ENCODE peak calls at places on chromosome 5, in five cellular contexts. One of them, this sample, is unnamed.

GRCh38 chr5:437281-437771 is 5.7 kb upstream of the EXOC3 start:
- DNase-seq in KBM-7: no peak
- DNase-seq in NCI-H1092: no peak
- DNase-seq in Daoy: no peak
- DNase-seq in fibroblast of pulmonary artery: no peak
- DNase-seq in this sample: no peak

GRCh38 chr5:99607124-99607523 is 678.3 kb upstream of the CHD1 start:
- DNase-seq in KBM-7: no peak
- DNase-seq in NCI-H1092: no peak
- DNase-seq in fibroblast of pulmonary artery: no peak
- DNase-seq in Daoy: no peak
- DNase-seq in this sample: no peak

GRCh38 chr5:32504923-32505596 is 60.5 kb upstream of the ZFR start:
- DNase-seq in NCI-H1092: peak
- DNase-seq in fibroblast of pulmonary artery: peak
- DNase-seq in Daoy: peak
- DNase-seq in KBM-7: peak
- DNase-seq in this sample: peak

GRCh38 chr5:91095321-91095720 is 287.8 kb downstream of the ARRDC3 start:
- DNase-seq in fibroblast of pulmonary artery: no peak
- DNase-seq in NCI-H1092: no peak
- DNase-seq in Daoy: no peak
- DNase-seq in KBM-7: no peak
- DNase-seq in this sample: no peak

GRCh38 chr5:148849461-148849860 is 23.1 kb downstream of the ADRB2 start:
- DNase-seq in Daoy: no peak
- DNase-seq in fibroblast of pulmonary artery: no peak
- DNase-seq in NCI-H1092: no peak
- DNase-seq in KBM-7: peak
- DNase-seq in this sample: peak

GRCh38 chr5:31193591-31194457 is at the start of gene CDH6:
- DNase-seq in fibroblast of pulmonary artery: peak
- DNase-seq in NCI-H1092: peak
- DNase-seq in KBM-7: no peak
- DNase-seq in Daoy: peak
- DNase-seq in this sample: no peak

GRCh38 chr5:78062645-78063044 is 231.9 kb downstream of the AP3B1 start:
- DNase-seq in Daoy: no peak
- DNase-seq in KBM-7: no peak
- DNase-seq in NCI-H1092: no peak
- DNase-seq in fibroblast of pulmonary artery: no peak
- DNase-seq in this sample: no peak

GRCh38 chr5:555058-555623 is 30.9 kb upstream of the SLC9A3 start:
- DNase-seq in fibroblast of pulmonary artery: no peak
- DNase-seq in KBM-7: no peak
- DNase-seq in NCI-H1092: no peak
- DNase-seq in Daoy: peak
- DNase-seq in this sample: no peak

GRCh38 chr5:180436275-180436674 is 57.9 kb upstream of the CNOT6 start:
- DNase-seq in Daoy: no peak
- DNase-seq in fibroblast of pulmonary artery: no peak
- DNase-seq in KBM-7: no peak
- DNase-seq in NCI-H1092: no peak
- DNase-seq in this sample: no peak

GRCh38 chr5:137718611-137719010 is 17.3 kb downstream of the KLHL3 start:
- DNase-seq in Daoy: no peak
- DNase-seq in KBM-7: no peak
- DNase-seq in NCI-H1092: no peak
- DNase-seq in fibroblast of pulmonary artery: no peak
- DNase-seq in this sample: no peak

GRCh38 chr5:180394031-180394636 is 41.0 kb upstream of the GFPT2 start:
- DNase-seq in fibroblast of pulmonary artery: no peak
- DNase-seq in Daoy: no peak
- DNase-seq in KBM-7: no peak
- DNase-seq in NCI-H1092: no peak
- DNase-seq in this sample: no peak

GRCh38 chr5:151195622-151196021 is 28.3 kb downstream of the CCDC69 start:
- DNase-seq in fibroblast of pulmonary artery: peak
- DNase-seq in NCI-H1092: no peak
- DNase-seq in Daoy: no peak
- DNase-seq in KBM-7: no peak
- DNase-seq in this sample: peak

GRCh38 chr5:143501176-143501840 is 97.8 kb upstream of the NR3C1 start:
- DNase-seq in NCI-H1092: no peak
- DNase-seq in KBM-7: no peak
- DNase-seq in fibroblast of pulmonary artery: no peak
- DNase-seq in Daoy: no peak
- DNase-seq in this sample: no peak

GRCh38 chr5:153782589-153783238 is 256.0 kb downstream of the FAM114A2 start:
- DNase-seq in NCI-H1092: no peak
- DNase-seq in Daoy: no peak
- DNase-seq in fibroblast of pulmonary artery: peak
- DNase-seq in KBM-7: no peak
- DNase-seq in this sample: no peak

GRCh38 chr5:57416246-57416996 is 66.2 kb downstream of the ACTBL2 start:
- DNase-seq in NCI-H1092: no peak
- DNase-seq in fibroblast of pulmonary artery: peak
- DNase-seq in Daoy: no peak
- DNase-seq in KBM-7: no peak
- DNase-seq in this sample: no peak

GRCh38 chr5:52906845-52907244 is 82.3 kb upstream of the ITGA2 start:
- DNase-seq in NCI-H1092: no peak
- DNase-seq in fibroblast of pulmonary artery: no peak
- DNase-seq in Daoy: no peak
- DNase-seq in KBM-7: no peak
- DNase-seq in this sample: no peak

GRCh38 chr5:75338408-75338807 is 1.4 kb downstream of the HMGCR start:
- DNase-seq in NCI-H1092: no peak
- DNase-seq in fibroblast of pulmonary artery: no peak
- DNase-seq in KBM-7: no peak
- DNase-seq in Daoy: no peak
- DNase-seq in this sample: no peak

GRCh38 chr5:8829322-8830029 is 716.4 kb downstream of the SEMA5A start:
- DNase-seq in NCI-H1092: no peak
- DNase-seq in fibroblast of pulmonary artery: peak
- DNase-seq in KBM-7: no peak
- DNase-seq in Daoy: peak
- DNase-seq in this sample: no peak

GRCh38 chr5:135386886-135387628 is 12.0 kb downstream of the MACROH2A1 start:
- DNase-seq in fibroblast of pulmonary artery: peak
- DNase-seq in Daoy: peak
- DNase-seq in NCI-H1092: no peak
- DNase-seq in KBM-7: peak
- DNase-seq in this sample: peak

GRCh38 chr5:150272531-150272930 is 17.0 kb downstream of the CAMK2A start:
- DNase-seq in fibroblast of pulmonary artery: peak
- DNase-seq in NCI-H1092: peak
- DNase-seq in Daoy: peak
- DNase-seq in KBM-7: peak
- DNase-seq in this sample: peak

GRCh38 chr5:95216136-95216955 is 68.5 kb downstream of the MCTP1 start:
- DNase-seq in NCI-H1092: no peak
- DNase-seq in Daoy: no peak
- DNase-seq in KBM-7: no peak
- DNase-seq in fibroblast of pulmonary artery: peak
- DNase-seq in this sample: no peak

GRCh38 chr5:1012316-1012841 is 3.8 kb downstream of the NKD2 start:
- DNase-seq in NCI-H1092: no peak
- DNase-seq in Daoy: no peak
- DNase-seq in KBM-7: no peak
- DNase-seq in fibroblast of pulmonary artery: no peak
- DNase-seq in this sample: no peak

GRCh38 chr5:141753971-141754713 is 72.1 kb upstream of the ARAP3 start:
- DNase-seq in Daoy: peak
- DNase-seq in NCI-H1092: no peak
- DNase-seq in KBM-7: peak
- DNase-seq in fibroblast of pulmonary artery: peak
- DNase-seq in this sample: no peak

GRCh38 chr5:111834926-111835599 is 78.1 kb upstream of the NREP start:
- DNase-seq in KBM-7: no peak
- DNase-seq in NCI-H1092: no peak
- DNase-seq in Daoy: no peak
- DNase-seq in fibroblast of pulmonary artery: peak
- DNase-seq in this sample: no peak

GRCh38 chr5:141960018-141960417 is 2.0 kb upstream of the PCDH12 start:
- DNase-seq in KBM-7: no peak
- DNase-seq in NCI-H1092: no peak
- DNase-seq in Daoy: no peak
- DNase-seq in fibroblast of pulmonary artery: no peak
- DNase-seq in this sample: peak

GRCh38 chr5:135565691-135566421 is 12.9 kb downstream of the CXCL14 start:
- DNase-seq in fibroblast of pulmonary artery: peak
- DNase-seq in NCI-H1092: no peak
- DNase-seq in Daoy: peak
- DNase-seq in KBM-7: peak
- DNase-seq in this sample: peak

GRCh38 chr5:123156577-123157296 is 67.7 kb downstream of the PRDM6 start:
- DNase-seq in fibroblast of pulmonary artery: peak
- DNase-seq in Daoy: peak
- DNase-seq in KBM-7: no peak
- DNase-seq in NCI-H1092: no peak
- DNase-seq in this sample: peak

GRCh38 chr5:33736510-33736909 is 155.3 kb downstream of the ADAMTS12 start:
- DNase-seq in NCI-H1092: no peak
- DNase-seq in KBM-7: no peak
- DNase-seq in fibroblast of pulmonary artery: peak
- DNase-seq in Daoy: peak
- DNase-seq in this sample: no peak

GRCh38 chr5:31656806-31657205 is 17.9 kb downstream of the PDZD2 start:
- DNase-seq in fibroblast of pulmonary artery: no peak
- DNase-seq in KBM-7: no peak
- DNase-seq in NCI-H1092: no peak
- DNase-seq in Daoy: no peak
- DNase-seq in this sample: no peak

GRCh38 chr5:124263172-124263571 is 483.3 kb downstream of the ZNF608 start:
- DNase-seq in fibroblast of pulmonary artery: no peak
- DNase-seq in Daoy: no peak
- DNase-seq in KBM-7: no peak
- DNase-seq in NCI-H1092: no peak
- DNase-seq in this sample: no peak

GRCh38 chr5:160188151-160188967 is 40.9 kb upstream of the FABP6 start:
- DNase-seq in KBM-7: no peak
- DNase-seq in fibroblast of pulmonary artery: peak
- DNase-seq in NCI-H1092: no peak
- DNase-seq in Daoy: peak
- DNase-seq in this sample: no peak

GRCh38 chr5:42944989-42945388 is 95.1 kb downstream of the ANXA2R start:
- DNase-seq in Daoy: peak
- DNase-seq in NCI-H1092: no peak
- DNase-seq in KBM-7: peak
- DNase-seq in fibroblast of pulmonary artery: peak
- DNase-seq in this sample: no peak

GRCh38 chr5:39176740-39177628 is 42.4 kb downstream of the FYB1 start:
- DNase-seq in fibroblast of pulmonary artery: no peak
- DNase-seq in KBM-7: peak
- DNase-seq in NCI-H1092: no peak
- DNase-seq in Daoy: no peak
- DNase-seq in this sample: peak

GRCh38 chr5:83179966-83180365 is 102.6 kb downstream of the XRCC4 start:
- DNase-seq in NCI-H1092: no peak
- DNase-seq in fibroblast of pulmonary artery: no peak
- DNase-seq in Daoy: no peak
- DNase-seq in KBM-7: no peak
- DNase-seq in this sample: no peak

GRCh38 chr5:42715791-42716190 is 40.8 kb upstream of the CCDC152 start:
- DNase-seq in NCI-H1092: no peak
- DNase-seq in Daoy: no peak
- DNase-seq in KBM-7: no peak
- DNase-seq in fibroblast of pulmonary artery: no peak
- DNase-seq in this sample: peak

GRCh38 chr5:149550608-149551226 is 522 bp downstream of the CSNK1A1 start:
- DNase-seq in NCI-H1092: no peak
- DNase-seq in fibroblast of pulmonary artery: no peak
- DNase-seq in KBM-7: no peak
- DNase-seq in Daoy: peak
- DNase-seq in this sample: peak

GRCh38 chr5:145510324-145510723 is 324.8 kb downstream of the PRELID2 start:
- DNase-seq in KBM-7: peak
- DNase-seq in fibroblast of pulmonary artery: peak
- DNase-seq in Daoy: no peak
- DNase-seq in NCI-H1092: no peak
- DNase-seq in this sample: no peak

GRCh38 chr5:73948720-73949119 is 322.7 kb downstream of the ARHGEF28 start:
- DNase-seq in fibroblast of pulmonary artery: peak
- DNase-seq in NCI-H1092: no peak
- DNase-seq in Daoy: no peak
- DNase-seq in KBM-7: no peak
- DNase-seq in this sample: no peak